ENCODE peak calls at places on chromosomes 7 and 10, in nine cellular contexts. C is spleen, T is uterus, G is adrenal gland, H is tibial nerve, M is HepG2, Y is NB4, L is upper lobe of left lung, B is suprapubic skin. V is an unnamed sample.

GRCh38 chr7:129773871-129774270 is 162.4 kb downstream of the NRF1 start:
- DNase-seq in B (no peak), Y (no peak), M (no peak), H (no peak), L (no peak), T (no peak), G (no peak), C (no peak), V (no peak)

GRCh38 chr7:120703585-120704240 is 154.2 kb downstream of the TSPAN12 start:
- DNase-seq in Y (no peak), H (no peak), B (no peak), M (no peak), L (no peak), T (no peak), G (no peak), C (no peak), V (no peak)

GRCh38 chr7:142594078-142594477 is 155.2 kb upstream of the PRSS1 start:
- DNase-seq in C (no peak), L (no peak), B (no peak), H (no peak), Y (no peak), G (no peak), M (no peak), T (no peak), V (no peak)

GRCh38 chr7:5689118-5689517 is 92.3 kb downstream of the RNF216 start:
- DNase-seq in T (peak; percentile 57), Y (peak; percentile 40), H (no peak), L (no peak), G (no peak), C (no peak), B (no peak), M (no peak), V (no peak)

GRCh38 chr10:24313233-24313632 is 104.3 kb downstream of the KIAA1217 start:
- DNase-seq in T (no peak), M (no peak), G (no peak), Y (no peak), B (no peak), C (no peak), H (no peak), L (no peak), V (no peak)

GRCh38 chr7:94228678-94229077 is 166.0 kb upstream of the COL1A2 start:
- DNase-seq in B (no peak), G (no peak), Y (no peak), C (no peak), H (no peak), L (no peak), M (no peak), T (no peak), V (no peak)

GRCh38 chr7:155487509-155488482 is 29.9 kb downstream of the EN2 start:
- DNase-seq in T (no peak), Y (no peak), H (no peak), C (no peak), M (no peak), G (no peak), L (peak; percentile 46), B (no peak), V (no peak)

GRCh38 chr10:133390597-133391248 is 3.2 kb upstream of the MTG1 start:
- DNase-seq in M (no peak), L (no peak), B (peak; percentile 42), C (no peak), G (no peak), H (no peak), Y (no peak), T (peak; percentile 7), V (no peak)

GRCh38 chr7:106139253-106140251 is 27.4 kb upstream of the SYPL1 start:
- DNase-seq in G (no peak), Y (no peak), M (no peak), C (no peak), T (peak; percentile 83), B (no peak), H (no peak), L (no peak), V (no peak)

GRCh38 chr10:113111900-113112853 is 162.1 kb downstream of the TCF7L2 start:
- DNase-seq in Y (no peak), H (no peak), L (no peak), C (no peak), G (no peak), T (no peak), B (peak; percentile 88), M (peak; percentile 63), V (no peak)

GRCh38 chr7:74006451-74007259 is 21.3 kb upstream of the ELN start:
- DNase-seq in H (no peak), T (peak; percentile 39), M (no peak), L (no peak), G (no peak), C (no peak), Y (peak; percentile 33), B (no peak), V (no peak)

GRCh38 chr10:108204528-108205313 is 1040.2 kb upstream of the SORCS1 start:
- DNase-seq in M (no peak), C (no peak), T (no peak), H (no peak), B (no peak), L (no peak), Y (peak; percentile 56), G (no peak), V (peak; percentile 12)

GRCh38 chr10:43257210-43258031 is 9.4 kb downstream of the RASGEF1A start:
- DNase-seq in L (peak; percentile 44), G (no peak), H (no peak), T (peak; percentile 7), M (no peak), Y (no peak), B (no peak), C (peak; percentile 74), V (no peak)

GRCh38 chr10:99880071-99880835 is 97.8 kb downstream of the ABCC2 start:
- DNase-seq in G (no peak), L (no peak), T (peak; percentile 21), Y (no peak), H (no peak), C (no peak), B (no peak), M (no peak), V (no peak)

GRCh38 chr10:99883523-99883922 is 101.1 kb downstream of the ABCC2 start:
- DNase-seq in C (no peak), G (no peak), M (no peak), L (no peak), Y (no peak), T (no peak), H (no peak), B (no peak), V (no peak)

GRCh38 chr10:99875473-99875872 is 93.0 kb downstream of the ABCC2 start:
- DNase-seq in C (no peak), H (no peak), Y (no peak), M (no peak), T (no peak), L (no peak), B (no peak), G (no peak), V (no peak)

DNA sequence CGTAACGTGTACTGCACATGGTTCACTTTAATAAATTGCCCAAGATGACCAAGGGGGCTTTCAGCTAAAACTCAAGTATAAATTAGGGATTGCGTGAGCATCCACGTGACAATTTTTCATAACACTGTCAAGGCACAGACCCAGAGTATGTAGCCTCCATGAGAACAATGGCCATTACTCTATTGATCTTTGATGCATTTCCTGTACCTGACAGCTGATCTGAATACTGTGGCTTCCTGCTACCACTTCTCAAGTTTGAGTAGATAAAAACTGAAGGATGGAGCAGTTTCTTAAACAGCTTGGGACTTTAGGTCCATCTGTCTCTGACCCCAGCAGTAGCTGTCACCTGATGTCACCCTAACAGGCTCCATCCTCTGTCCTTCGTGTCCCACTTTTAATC is 98.9 kb downstream of the ABCC2 start:
- DNase-seq in T (no peak), G (no peak), M (no peak), Y (no peak), C (no peak), L (no peak), H (no peak), B (no peak), V (no peak)
- TF ChIP-seq POLR2A in T (no peak), G (no peak), M (no peak), Y (no peak), C (no peak), L (no peak), H (no peak), B (no peak), V (no peak)

GRCh38 chr7:43656997-43657396 is 72.3 kb downstream of the COA1 start:
- DNase-seq in Y (no peak), G (no peak), H (no peak), C (no peak), T (no peak), L (no peak), B (no peak), M (no peak), V (no peak)

GRCh38 chr7:43664681-43665080 is 64.6 kb downstream of the COA1 start:
- DNase-seq in C (no peak), G (no peak), T (no peak), B (no peak), L (no peak), H (no peak), M (no peak), Y (no peak), V (no peak)

GRCh38 chr7:43658718-43659548 is 70.4 kb downstream of the COA1 start:
- DNase-seq in C (no peak), T (no peak), M (peak; percentile 81), Y (no peak), B (no peak), L (no peak), H (no peak), G (no peak), V (no peak)

GRCh38 chr7:43659549-43659896 is 69.8 kb downstream of the COA1 start:
- DNase-seq in B (no peak), C (no peak), L (no peak), Y (no peak), H (no peak), T (no peak), G (no peak), M (no peak), V (no peak)

DNA sequence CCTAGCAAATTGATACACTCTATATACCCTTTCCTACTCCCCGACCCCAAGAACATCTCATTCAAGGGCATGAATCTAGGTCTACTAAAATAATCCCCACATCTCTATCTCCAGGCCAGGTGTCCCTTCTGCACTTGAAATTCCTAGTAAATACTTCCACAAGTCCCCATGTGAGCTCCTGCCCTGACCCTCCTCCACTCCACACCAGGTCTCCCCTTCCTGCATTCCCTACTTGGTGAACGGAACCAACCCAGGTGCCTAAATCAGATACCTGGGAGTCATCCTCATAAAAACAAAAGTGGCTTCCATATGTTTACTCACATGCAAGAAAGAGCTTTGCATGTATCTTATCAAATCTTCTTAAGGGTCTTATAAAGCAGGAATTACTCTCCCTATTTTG is 69.2 kb downstream of the COA1 start:
- DNase-seq in B (no peak), C (no peak), H (no peak), G (no peak), Y (no peak), M (no peak), T (no peak), L (no peak), V (no peak)
- TF ChIP-seq POLR2A in B (no peak), C (no peak), H (no peak), G (no peak), Y (no peak), M (no peak), T (no peak), L (no peak), V (no peak)

GRCh38 chr10:124917168-124917938 is 24.6 kb upstream of the ZRANB1 start:
- DNase-seq in C (peak; percentile 91), Y (peak; percentile 66), L (no peak), G (peak; percentile 60), H (no peak), B (peak; percentile 74), M (peak; percentile 39), T (peak; percentile 54), V (no peak)
- TF ChIP-seq POLR2A in C (no peak), Y (no peak), L (no peak), G (no peak), H (peak; percentile 39), B (no peak), M (peak; percentile 57), T (peak; percentile 36), V (no peak)

GRCh38 chr10:49300140-49300974 is 1.4 kb downstream of the C10orf71 start:
- DNase-seq in L (no peak), M (no peak), C (no peak), H (no peak), B (no peak), G (no peak), T (no peak), Y (no peak), V (no peak)
- TF ChIP-seq POLR2A in L (no peak), M (no peak), C (no peak), H (no peak), B (no peak), G (no peak), T (no peak), Y (no peak), V (no peak)

V was measured in H54.